ENCODE peak calls at places on chromosomes 7 and 10, in nine cellular contexts. N is kidney glomerular epithelial cell; E is fibroblast of mammary gland; K is neural crest cell; S is AG08396; O is PC-9; Q is SJSA1; A is activated CD4-positive, CD25-positive, alpha-beta regulatory T cell treated with anti-CD3 and anti-CD28 coated beads, Interleukin-2, amount 50 U/mL, for 16 hours; B is glutamatergic neuron. Y is an unnamed sample.
A peak's percentile ranks its signal among the peaks of the same experiment; 100 is the strongest.

GRCh38 chr7:77808517-77808916 is 9.9 kb downstream of the PHTF2 start:
- DNase-seq in N (no peak), E (no peak), K (no peak), S (no peak), O (no peak), Q (no peak), A (no peak), B (no peak), Y (no peak)

GRCh38 chr7:92691578-92691977 is 101.4 kb upstream of the FAM133B start:
- DNase-seq in N (no peak), E (peak; percentile 79), K (no peak), S (no peak), O (peak; percentile 8), Q (no peak), A (no peak), B (no peak), Y (peak; percentile 39)

GRCh38 chr10:131898061-131898460 is 2.7 kb upstream of the PPP2R2D start:
- DNase-seq in N (no peak), E (no peak), K (no peak), S (no peak), O (no peak), Q (no peak), A (no peak), B (no peak), Y (no peak)

GRCh38 chr7:1994931-1995330 is 237.8 kb downstream of the MAD1L1 start:
- DNase-seq in N (no peak), E (no peak), K (no peak), S (no peak), O (no peak), Q (no peak), A (no peak), B (no peak), Y (no peak)

GRCh38 chr10:5509691-5510090 is 10.3 kb upstream of the CALML5 start:
- DNase-seq in N (no peak), E (no peak), K (no peak), S (no peak), O (no peak), Q (no peak), A (no peak), B (peak; percentile 2), Y (no peak)

GRCh38 chr7:91240546-91240945 is 23.7 kb upstream of the FZD1 start:
- DNase-seq in N (no peak), E (peak; percentile 92), K (no peak), S (no peak), O (no peak), Q (no peak), A (no peak), B (no peak), Y (no peak)

GRCh38 chr10:3811331-3811870 is 26.4 kb upstream of the KLF6 start:
- DNase-seq in N (peak; percentile 91), E (peak; percentile 89), K (no peak), S (peak; percentile 45), O (no peak), Q (peak; percentile 63), A (no peak), B (no peak), Y (peak; percentile 99)

GRCh38 chr10:98488669-98489430 is 42.1 kb upstream of the HPS1 start:
- DNase-seq in N (no peak), E (peak; percentile 13), K (no peak), S (no peak), O (no peak), Q (no peak), A (no peak), B (no peak), Y (no peak)

GRCh38 chr10:14822879-14823755 is 14.7 kb downstream of the CDNF start:
- DNase-seq in N (peak; percentile 51), E (peak; percentile 54), K (no peak), S (peak; percentile 43), O (peak; percentile 37), Q (peak; percentile 47), A (no peak), B (peak; percentile 23), Y (peak; percentile 55)

GRCh38 chr7:158397885-158398284 is 189.7 kb downstream of the PTPRN2 start:
- DNase-seq in N (no peak), E (no peak), K (no peak), S (no peak), O (no peak), Q (no peak), A (no peak), B (no peak), Y (no peak)

GRCh38 chr10:19096674-19097073 is 48.1 kb downstream of the MALRD1 start:
- DNase-seq in N (no peak), E (no peak), K (no peak), S (no peak), O (no peak), Q (no peak), A (no peak), B (no peak), Y (no peak)

GRCh38 chr10:20887706-20888535 is 9.2 kb downstream of the NEBL start:
- DNase-seq in N (no peak), E (no peak), K (no peak), S (no peak), O (no peak), Q (no peak), A (no peak), B (no peak), Y (no peak)

GRCh38 chr7:152451356-152451755 is 15.6 kb upstream of the KMT2C start:
- DNase-seq in N (no peak), E (no peak), K (no peak), S (no peak), O (no peak), Q (no peak), A (no peak), B (no peak), Y (peak; percentile 76)

GRCh38 chr7:55174856-55175255 is 156.0 kb downstream of the EGFR start:
- DNase-seq in N (no peak), E (no peak), K (no peak), S (no peak), O (no peak), Q (no peak), A (no peak), B (no peak), Y (no peak)

GRCh38 chr7:2687338-2687869 is 598 bp upstream of the AMZ1 start:
- DNase-seq in N (peak; percentile 95), E (peak; percentile 19), K (no peak), S (no peak), O (no peak), Q (peak; percentile 74), A (no peak), B (no peak), Y (peak; percentile 90)

GRCh38 chr10:12130237-12130872 is 878 bp downstream of the SEC61A2 start:
- DNase-seq in N (peak; percentile 59), E (peak; percentile 72), K (peak; percentile 42), S (peak; percentile 77), O (peak; percentile 41), Q (peak; percentile 62), A (no peak), B (peak; percentile 29), Y (peak; percentile 70)